ENCODE peak calls at places on chromosomes 2 and 18, in six cellular contexts. One of them, this sample, is unnamed.

GRCh38 chr2:147977679-147978078 is 42.9 kb downstream of the ORC4 start:
- DNase-seq in MM.1S: no peak
- DNase-seq in PC-9: no peak
- DNase-seq in fibroblast of lung: no peak
- DNase-seq in HepG2: no peak
- DNase-seq in IMR-90: no peak
- DNase-seq in this sample: no peak

GRCh38 chr18:22340340-22340739 is 77.4 kb downstream of the CTAGE1 start:
- DNase-seq in MM.1S: no peak
- DNase-seq in PC-9: no peak
- DNase-seq in fibroblast of lung: no peak
- DNase-seq in HepG2: no peak
- DNase-seq in IMR-90: no peak
- DNase-seq in this sample: no peak

GRCh38 chr2:239343946-239344856 is 56.6 kb downstream of the HDAC4 start:
- DNase-seq in MM.1S: no peak
- DNase-seq in PC-9: no peak
- DNase-seq in fibroblast of lung: peak; percentile 16
- DNase-seq in HepG2: no peak
- DNase-seq in IMR-90: no peak
- DNase-seq in this sample: no peak

GRCh38 chr18:79613186-79613931 is 66.2 kb upstream of the CTDP1 start:
- DNase-seq in MM.1S: no peak
- DNase-seq in PC-9: no peak
- DNase-seq in fibroblast of lung: no peak
- DNase-seq in HepG2: no peak
- DNase-seq in IMR-90: no peak
- DNase-seq in this sample: no peak

GRCh38 chr2:127034056-127034455 is 72.9 kb downstream of the BIN1 start:
- DNase-seq in MM.1S: no peak
- DNase-seq in PC-9: no peak
- DNase-seq in fibroblast of lung: no peak
- DNase-seq in HepG2: no peak
- DNase-seq in IMR-90: no peak
- DNase-seq in this sample: no peak

GRCh38 chr2:112144966-112145365 is 6.8 kb downstream of the FBLN7 start:
- DNase-seq in MM.1S: no peak
- DNase-seq in PC-9: no peak
- DNase-seq in fibroblast of lung: no peak
- DNase-seq in HepG2: no peak
- DNase-seq in IMR-90: peak; percentile 8
- DNase-seq in this sample: no peak

GRCh38 chr2:215579809-215580208 is 143.9 kb upstream of the FN1 start:
- DNase-seq in MM.1S: no peak
- DNase-seq in PC-9: no peak
- DNase-seq in fibroblast of lung: peak; percentile 88
- DNase-seq in HepG2: peak; percentile 13
- DNase-seq in IMR-90: peak; percentile 90
- DNase-seq in this sample: no peak

GRCh38 chr2:219451626-219452360 is 17.1 kb downstream of the SPEG start:
- DNase-seq in MM.1S: no peak
- DNase-seq in PC-9: peak; percentile 37
- DNase-seq in fibroblast of lung: peak; percentile 69
- DNase-seq in HepG2: no peak
- DNase-seq in IMR-90: peak; percentile 18
- DNase-seq in this sample: no peak

GRCh38 chr2:234137400-234138014 is 87.0 kb downstream of the SPP2 start:
- DNase-seq in MM.1S: no peak
- DNase-seq in PC-9: peak; percentile 63
- DNase-seq in fibroblast of lung: peak; percentile 90
- DNase-seq in HepG2: no peak
- DNase-seq in IMR-90: peak; percentile 21
- DNase-seq in this sample: peak; percentile 68

GRCh38 chr18:74654637-74655036 is 57.0 kb downstream of the ZNF407 start:
- DNase-seq in MM.1S: no peak
- DNase-seq in PC-9: no peak
- DNase-seq in fibroblast of lung: peak; percentile 33
- DNase-seq in HepG2: no peak
- DNase-seq in IMR-90: peak; percentile 66
- DNase-seq in this sample: peak; percentile 33

GRCh38 chr18:61926532-61926931 is 33.7 kb upstream of the RNF152 start:
- DNase-seq in MM.1S: no peak
- DNase-seq in PC-9: no peak
- DNase-seq in fibroblast of lung: no peak
- DNase-seq in HepG2: no peak
- DNase-seq in IMR-90: no peak
- DNase-seq in this sample: no peak

GRCh38 chr18:22169889-22170420 is 566 bp downstream of the GATA6 start:
- DNase-seq in MM.1S: no peak
- DNase-seq in PC-9: no peak
- DNase-seq in fibroblast of lung: no peak
- DNase-seq in HepG2: peak; percentile 7
- DNase-seq in IMR-90: peak; percentile 53
- DNase-seq in this sample: peak; percentile 74

GRCh38 chr2:188077757-188078156 is 213.9 kb upstream of the GULP1 start:
- DNase-seq in MM.1S: no peak
- DNase-seq in PC-9: no peak
- DNase-seq in fibroblast of lung: no peak
- DNase-seq in HepG2: no peak
- DNase-seq in IMR-90: no peak
- DNase-seq in this sample: no peak

GRCh38 chr2:107808023-107808422 is 18.7 kb upstream of the RGPD4 start:
- DNase-seq in MM.1S: no peak
- DNase-seq in PC-9: no peak
- DNase-seq in fibroblast of lung: no peak
- DNase-seq in HepG2: no peak
- DNase-seq in IMR-90: no peak
- DNase-seq in this sample: no peak
- H2AFZ ChIP-seq in MM.1S: no peak overlapping the region
- H2AFZ ChIP-seq in PC-9: no peak overlapping the region
- H2AFZ ChIP-seq in fibroblast of lung: no peak overlapping the region
- H2AFZ ChIP-seq in HepG2: no peak overlapping the region
- H2AFZ ChIP-seq in IMR-90: no peak overlapping the region
- H2AFZ ChIP-seq in this sample: no peak overlapping the region

GRCh38 chr18:36295880-36296301 is 1.6 kb upstream of the FHOD3 start:
- DNase-seq in MM.1S: no peak
- DNase-seq in PC-9: no peak
- DNase-seq in fibroblast of lung: no peak
- DNase-seq in HepG2: no peak
- DNase-seq in IMR-90: no peak
- DNase-seq in this sample: no peak
- H3K4me3 ChIP-seq in MM.1S: no peak overlapping the region
- H3K4me3 ChIP-seq in PC-9: peak overlapping the region; percentile 67
- H3K4me3 ChIP-seq in fibroblast of lung: no peak overlapping the region
- H3K4me3 ChIP-seq in HepG2: no peak overlapping the region
- H3K4me3 ChIP-seq in IMR-90: no peak overlapping the region
- H3K4me3 ChIP-seq in this sample: no peak overlapping the region

DNA sequence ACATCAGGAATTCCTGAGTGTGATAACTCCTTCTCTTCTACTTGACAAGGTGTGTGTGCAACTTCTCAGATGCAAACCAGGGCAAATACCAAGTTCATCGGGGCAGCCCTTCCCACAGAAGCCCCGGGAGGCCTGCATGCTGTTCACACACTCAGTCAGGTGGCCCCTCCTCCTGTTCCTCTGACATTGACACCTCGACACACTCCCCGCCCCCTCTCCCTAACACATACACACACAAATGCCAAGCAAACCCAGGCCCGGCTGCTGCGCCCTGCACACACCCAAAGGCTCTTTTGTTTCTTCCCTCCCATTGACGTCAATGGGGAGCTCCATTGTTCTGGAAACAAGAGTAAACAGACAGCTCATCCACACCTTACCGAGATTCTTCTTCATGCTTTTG is 1.7 kb upstream of the PER2 start:
- DNase-seq in MM.1S: no peak
- DNase-seq in PC-9: peak; percentile 96
- DNase-seq in fibroblast of lung: peak; percentile 58
- DNase-seq in HepG2: peak; percentile 83
- DNase-seq in IMR-90: no peak
- DNase-seq in this sample: peak; percentile 12
- H2AFZ ChIP-seq in MM.1S: no peak overlapping the region
- H2AFZ ChIP-seq in PC-9: no peak overlapping the region
- H2AFZ ChIP-seq in fibroblast of lung: no peak overlapping the region
- H2AFZ ChIP-seq in HepG2: no peak overlapping the region
- H2AFZ ChIP-seq in IMR-90: no peak overlapping the region
- H2AFZ ChIP-seq in this sample: no peak overlapping the region

GRCh38 chr2:236745420-236746210 is 176.0 kb downstream of the ACKR3 start:
- DNase-seq in MM.1S: no peak
- DNase-seq in PC-9: peak; percentile 78
- DNase-seq in fibroblast of lung: peak; percentile 94
- DNase-seq in HepG2: peak; percentile 10
- DNase-seq in IMR-90: peak; percentile 55
- DNase-seq in this sample: no peak
- H3K4me3 ChIP-seq in MM.1S: no peak overlapping the region
- H3K4me3 ChIP-seq in PC-9: peak overlapping the region; percentile 8
- H3K4me3 ChIP-seq in fibroblast of lung: no peak overlapping the region
- H3K4me3 ChIP-seq in HepG2: no peak overlapping the region
- H3K4me3 ChIP-seq in IMR-90: no peak overlapping the region
- H3K4me3 ChIP-seq in this sample: no peak overlapping the region

DNA sequence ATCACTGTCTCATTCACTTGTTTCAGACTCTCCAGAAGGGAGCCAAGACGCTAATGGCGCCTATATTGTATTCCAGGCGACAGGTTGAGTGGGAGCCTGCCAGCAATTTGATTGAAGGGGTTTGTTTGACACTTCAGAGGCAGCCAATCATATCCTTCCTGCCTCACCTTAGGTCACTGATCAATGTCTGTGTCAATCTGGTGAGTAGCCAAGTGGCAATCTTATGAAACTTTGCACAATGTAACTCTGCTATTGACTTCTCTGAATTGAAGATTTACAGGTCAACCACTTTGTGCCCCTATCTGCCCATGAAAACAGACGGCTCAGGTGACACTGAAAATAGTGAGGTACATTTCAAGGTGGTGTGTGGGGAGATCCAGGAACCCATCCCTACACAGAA is 32.7 kb upstream of the RPE start:
- DNase-seq in MM.1S: no peak
- DNase-seq in PC-9: no peak
- DNase-seq in fibroblast of lung: no peak
- DNase-seq in HepG2: no peak
- DNase-seq in IMR-90: no peak
- DNase-seq in this sample: no peak
- H2AFZ ChIP-seq in MM.1S: no peak overlapping the region
- H2AFZ ChIP-seq in PC-9: no peak overlapping the region
- H2AFZ ChIP-seq in fibroblast of lung: no peak overlapping the region
- H2AFZ ChIP-seq in HepG2: no peak overlapping the region
- H2AFZ ChIP-seq in IMR-90: peak overlapping the region; percentile 47
- H2AFZ ChIP-seq in this sample: no peak overlapping the region

DNA sequence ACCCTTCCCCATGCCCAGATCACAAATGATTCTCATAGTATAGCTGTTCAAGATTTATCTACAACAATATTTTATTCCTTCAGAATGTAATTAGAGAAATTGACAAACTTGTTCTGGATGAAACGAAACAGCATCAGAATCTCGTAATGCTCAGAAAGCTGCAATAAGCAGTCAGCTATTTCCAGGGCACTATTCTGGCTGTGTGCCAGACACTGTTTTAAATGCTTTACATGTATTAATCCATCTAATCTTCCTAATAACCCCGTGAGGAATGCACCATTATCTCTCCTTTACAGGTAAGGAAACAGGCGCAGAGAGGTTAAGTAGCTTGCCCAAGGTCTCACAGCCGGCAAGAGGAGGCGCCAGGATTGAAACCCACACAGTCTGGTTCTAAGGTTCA is 10.1 kb upstream of the LYPD6B start:
- DNase-seq in MM.1S: no peak
- DNase-seq in PC-9: no peak
- DNase-seq in fibroblast of lung: no peak
- DNase-seq in HepG2: no peak
- DNase-seq in IMR-90: no peak
- DNase-seq in this sample: no peak
- H3K4me3 ChIP-seq in MM.1S: no peak overlapping the region
- H3K4me3 ChIP-seq in PC-9: no peak overlapping the region
- H3K4me3 ChIP-seq in fibroblast of lung: no peak overlapping the region
- H3K4me3 ChIP-seq in HepG2: no peak overlapping the region
- H3K4me3 ChIP-seq in IMR-90: no peak overlapping the region
- H3K4me3 ChIP-seq in this sample: no peak overlapping the region

GRCh38 chr2:165307317-165307716 is 68.1 kb downstream of the SCN2A start:
- DNase-seq in MM.1S: no peak
- DNase-seq in PC-9: no peak
- DNase-seq in fibroblast of lung: no peak
- DNase-seq in HepG2: no peak
- DNase-seq in IMR-90: no peak
- DNase-seq in this sample: no peak

GRCh38 chr2:165305391-165306096 is 66.3 kb downstream of the SCN2A start:
- DNase-seq in MM.1S: no peak
- DNase-seq in PC-9: no peak
- DNase-seq in fibroblast of lung: peak; percentile 72
- DNase-seq in HepG2: no peak
- DNase-seq in IMR-90: no peak
- DNase-seq in this sample: peak; percentile 25
- H2AFZ ChIP-seq in MM.1S: no peak overlapping the region
- H2AFZ ChIP-seq in PC-9: no peak overlapping the region
- H2AFZ ChIP-seq in fibroblast of lung: no peak overlapping the region
- H2AFZ ChIP-seq in HepG2: no peak overlapping the region
- H2AFZ ChIP-seq in IMR-90: no peak overlapping the region
- H2AFZ ChIP-seq in this sample: peak overlapping the region; percentile 23

DNA sequence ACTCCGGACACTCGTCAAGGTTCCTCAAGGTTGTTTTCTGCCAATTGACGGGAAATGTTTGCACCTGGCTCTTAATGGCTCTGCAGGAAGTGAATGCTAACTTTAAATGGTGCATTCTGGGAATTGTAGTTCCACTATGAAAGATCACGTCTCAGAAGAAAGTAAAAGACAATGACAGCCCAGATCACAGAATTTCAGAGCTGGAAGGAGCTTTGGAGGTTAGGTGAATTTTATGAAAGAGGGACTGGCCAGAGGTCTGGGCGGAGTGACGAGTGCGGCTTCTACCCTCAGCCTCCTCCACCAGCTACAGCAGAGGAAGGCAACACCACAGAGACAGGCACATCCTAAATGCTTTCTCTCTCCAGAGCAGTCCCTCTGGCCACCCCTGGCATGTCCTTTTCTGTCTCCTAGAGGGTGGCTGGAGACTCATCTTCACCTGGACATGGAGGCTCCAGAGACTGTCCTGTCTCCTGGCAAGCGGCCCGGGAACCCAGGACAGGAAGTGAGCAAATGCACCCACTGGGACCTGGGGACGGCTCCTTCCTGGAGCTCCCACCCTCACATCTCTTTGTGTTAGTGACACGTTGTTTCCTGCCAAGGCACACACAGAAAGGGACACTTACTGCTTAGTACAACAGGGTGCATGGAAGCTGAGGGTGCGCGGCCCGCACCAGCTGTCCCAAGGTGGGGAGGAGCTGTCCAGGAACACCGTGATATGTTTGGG is 19.4 kb downstream of the THAP4 start:
- DNase-seq in MM.1S: peak; percentile 38
- DNase-seq in PC-9: no peak
- DNase-seq in fibroblast of lung: no peak
- DNase-seq in HepG2: no peak
- DNase-seq in IMR-90: no peak
- DNase-seq in this sample: peak; percentile 41
- H3K4me3 ChIP-seq in MM.1S: no peak overlapping the region
- H3K4me3 ChIP-seq in PC-9: no peak overlapping the region
- H3K4me3 ChIP-seq in fibroblast of lung: no peak overlapping the region
- H3K4me3 ChIP-seq in HepG2: no peak overlapping the region
- H3K4me3 ChIP-seq in IMR-90: no peak overlapping the region
- H3K4me3 ChIP-seq in this sample: no peak overlapping the region

This sample was measured in endothelial cell of umbilical vein.